ENCODE peak calls at places on chromosomes 4 and X, in six cellular contexts. W is K562, R is IMR-90, X is HepG2, C is SK-N-SH, A is GM12878. D is an unnamed sample.

GRCh38 chr4:112075129-112075753 is 70.0 kb upstream of the FAM241A start:
- DNase-seq in W (peak), C (peak), X (peak), A (no peak), R (peak), D (peak)

GRCh38 chr4:86218721-86219481 is 141.0 kb downstream of the MAPK10 start:
- DNase-seq in X (no peak), R (peak), C (peak), A (no peak), W (no peak), D (peak)

GRCh38 chrX:20547649-20548051 is 280.9 kb upstream of the RPS6KA3 start:
- DNase-seq in C (no peak), A (no peak), X (peak), W (no peak), R (peak), D (peak)

GRCh38 chrX:8848921-8849320 is 47.7 kb upstream of the FAM9A start:
- DNase-seq in C (no peak), W (no peak), R (peak), A (no peak), X (no peak), D (no peak)

GRCh38 chr4:19791422-19792113 is 460.1 kb upstream of the SLIT2 start:
- DNase-seq in W (no peak), A (no peak), R (peak), C (no peak), X (no peak), D (no peak)

GRCh38 chrX:73876897-73877296 is 313.9 kb downstream of the CHIC1 start:
- DNase-seq in X (no peak), A (no peak), C (no peak), W (no peak), R (no peak), D (no peak)

GRCh38 chr4:8920969-8921368 is 49.3 kb upstream of the HMX1 start:
- DNase-seq in A (no peak), C (no peak), R (no peak), W (no peak), X (no peak), D (no peak)

GRCh38 chr4:153131478-153132069 is 72.7 kb upstream of the TRIM2 start:
- DNase-seq in R (no peak), X (no peak), W (no peak), C (no peak), A (no peak), D (no peak)

GRCh38 chrX:9337056-9337455 is 127.8 kb upstream of the TBL1X start:
- DNase-seq in R (peak), A (no peak), X (no peak), W (no peak), C (no peak), D (no peak)

GRCh38 chr4:13700196-13701140 is 72.9 kb upstream of the BOD1L1 start:
- DNase-seq in X (no peak), W (no peak), R (peak), A (no peak), C (no peak), D (no peak)

GRCh38 chr4:185465707-185466106 is 5.8 kb downstream of the CCDC110 start:
- DNase-seq in W (no peak), A (no peak), R (no peak), C (no peak), X (no peak), D (no peak)

GRCh38 chr4:176837176-176837915 is 44.6 kb upstream of the VEGFC start:
- DNase-seq in A (no peak), W (no peak), X (no peak), R (no peak), C (no peak), D (no peak)

GRCh38 chr4:26731342-26731741 is 129.3 kb upstream of the STIM2 start:
- DNase-seq in A (peak), C (no peak), R (peak), W (no peak), X (no peak), D (no peak)

GRCh38 chr4:38601916-38602291 is 62.1 kb upstream of the KLF3 start:
- DNase-seq in A (no peak), R (no peak), C (no peak), X (no peak), W (peak), D (no peak)

GRCh38 chr4:82360298-82361177 is 13.3 kb downstream of the HNRNPD start:
- DNase-seq in X (no peak), R (peak), W (peak), A (no peak), C (peak), D (no peak)

GRCh38 chr4:81566076-81566663 is 94.5 kb upstream of the RASGEF1B start:
- DNase-seq in C (no peak), W (no peak), R (no peak), X (no peak), A (no peak), D (no peak)

GRCh38 chr4:139962130-139962684 is 191.8 kb downstream of the MAML3 start:
- DNase-seq in R (no peak), A (no peak), X (no peak), C (no peak), W (no peak), D (no peak)

GRCh38 chrX:107629533-107629909 is 1.2 kb downstream of the PRPS1 start:
- DNase-seq in R (peak), A (no peak), X (peak), C (peak), W (peak), D (peak)
- TF ChIP-seq CTCF in R (peak), A (peak), X (peak), C (peak), W (peak), D (peak)

DNA sequence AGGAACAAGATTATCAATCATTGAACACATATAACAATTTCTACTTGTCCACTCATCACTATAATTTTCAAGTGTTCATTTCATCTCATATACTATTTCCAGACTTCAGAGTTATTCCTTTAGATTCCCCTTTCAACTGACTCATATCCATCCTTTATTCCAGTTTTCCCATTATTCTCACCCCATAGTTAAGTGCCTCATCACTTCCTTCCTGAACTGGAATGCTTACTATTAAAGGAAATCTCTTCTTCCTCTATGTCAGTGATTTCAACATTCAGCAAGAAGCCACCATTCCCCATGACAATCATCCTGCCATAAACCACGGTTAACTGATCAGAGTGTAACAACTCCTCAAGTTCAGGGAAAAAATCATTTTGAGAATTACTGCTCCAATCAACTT is 198.9 kb downstream of the FBXO8 start:
- DNase-seq in X (no peak), W (no peak), A (no peak), R (no peak), C (no peak), D (no peak)
- TF ChIP-seq RFX5 in X (no peak), W (no peak), A (no peak), R (no peak), C (no peak), D (no peak)

DNA sequence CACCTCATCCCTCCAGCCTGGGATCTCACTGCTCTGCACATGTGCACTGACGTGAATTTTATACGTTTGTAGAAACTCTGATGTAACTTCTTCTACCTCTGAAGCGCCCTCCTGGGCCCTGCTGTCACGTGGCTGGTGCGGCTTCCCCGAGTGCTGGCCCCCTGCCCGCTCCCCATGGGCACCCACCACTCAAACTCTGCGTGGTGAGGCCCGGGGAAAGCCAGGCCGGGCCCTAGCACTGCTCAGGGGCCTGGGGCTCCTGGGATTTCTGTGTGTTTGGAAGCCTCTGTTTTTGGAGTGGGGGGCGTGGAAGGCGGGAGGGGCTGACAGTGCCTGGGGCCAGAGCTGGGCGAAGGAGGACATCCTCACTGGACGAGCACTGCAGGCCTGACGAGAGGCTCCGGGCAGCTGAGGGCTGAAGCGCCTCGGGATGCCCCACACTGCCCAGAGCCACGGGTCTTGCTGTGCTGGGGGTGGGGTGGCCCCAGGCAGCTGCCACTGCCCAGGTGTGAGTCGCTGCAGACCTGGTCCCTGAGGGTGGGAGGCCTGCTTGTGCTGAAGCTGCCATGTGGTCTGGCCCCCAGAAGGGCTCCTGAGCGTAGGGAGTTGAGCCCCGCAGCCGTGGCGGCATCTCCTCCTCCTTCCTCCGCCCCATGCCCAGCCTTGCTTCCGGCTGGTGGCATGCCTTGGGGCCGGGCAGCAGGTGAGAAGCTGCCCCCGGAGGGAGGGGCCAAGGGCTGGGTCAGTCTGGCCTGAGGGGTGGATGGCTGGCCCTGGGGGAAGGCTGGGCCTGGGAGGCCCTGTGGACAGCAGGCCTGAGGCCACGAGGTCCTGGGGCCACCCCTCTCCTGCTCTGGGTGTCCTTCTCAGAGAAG is 7.7 kb downstream of the NAT8L start:
- DNase-seq in W (no peak), X (no peak), R (no peak), A (no peak), C (peak), D (no peak)
- TF ChIP-seq CTCF in W (no peak), X (no peak), R (no peak), A (no peak), C (no peak), D (no peak)

DNA sequence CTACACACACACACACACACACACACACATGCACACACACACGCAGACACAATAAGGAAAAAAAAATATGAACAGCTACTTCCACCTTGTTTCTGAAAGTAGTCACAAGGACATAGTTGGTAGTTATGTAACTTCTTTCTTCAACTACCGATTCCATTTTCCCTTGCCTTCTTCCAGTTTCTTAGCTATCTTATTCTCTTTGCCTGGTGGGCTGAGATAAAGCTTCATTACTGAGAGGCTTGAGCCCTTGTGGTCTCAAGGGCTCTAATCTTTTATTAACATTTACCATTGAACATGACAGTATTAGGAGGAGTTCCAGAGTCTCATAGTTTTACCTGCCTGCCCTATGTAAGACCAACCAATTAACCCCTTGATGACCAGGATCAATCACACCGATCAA is 8.9 kb upstream of the SMIM10 start:
- DNase-seq in C (no peak), A (no peak), X (no peak), W (peak), R (no peak), D (no peak)
- TF ChIP-seq RFX5 in C (no peak), A (no peak), X (no peak), W (no peak), R (no peak), D (no peak)

GRCh38 chrX:106862972-106863688 is 40.0 kb downstream of the RIPPLY1 start:
- DNase-seq in W (peak), A (no peak), R (peak), X (peak), C (peak), D (peak)
- TF ChIP-seq CTCF in W (peak), A (peak), R (peak), X (peak), C (peak), D (peak)